ENCODE peak calls at places on chromosomes 7 and 10, in nine cellular contexts. P, B, R, K, T, C, E, Q and I are unnamed samples.

GRCh38 chr10:126373137-126373536 is 15.1 kb downstream of the ADAM12 start:
- DNase-seq in P (no peak), B (no peak), R (no peak), K (no peak), T (no peak), C (peak; percentile 57), E (no peak), Q (peak; percentile 51), I (no peak)

GRCh38 chr7:151256410-151257045 is 8.0 kb upstream of the SMARCD3 start:
- DNase-seq in P (no peak), B (no peak), R (no peak), K (no peak), T (no peak), C (no peak), E (no peak), Q (no peak), I (no peak)

GRCh38 chr7:45898241-45898640 is 10.0 kb downstream of the IGFBP1 start:
- DNase-seq in P (no peak), B (no peak), R (no peak), K (peak; percentile 73), T (no peak), C (no peak), E (no peak), Q (no peak), I (no peak)

GRCh38 chr10:16887565-16887964 is 70.3 kb upstream of the RSU1 start:
- DNase-seq in P (no peak), B (no peak), R (no peak), K (peak; percentile 70), T (no peak), C (no peak), E (no peak), Q (no peak), I (no peak)

GRCh38 chr10:84331091-84331490 is 2.7 kb downstream of the CCSER2 start:
- DNase-seq in P (no peak), B (no peak), R (no peak), K (no peak), T (no peak), C (no peak), E (no peak), Q (no peak), I (no peak)

GRCh38 chr10:72067463-72068125 is 20.8 kb downstream of the SPOCK2 start:
- DNase-seq in P (no peak), B (no peak), R (no peak), K (no peak), T (no peak), C (no peak), E (no peak), Q (no peak), I (no peak)

GRCh38 chr7:131721660-131722059 is 165.2 kb upstream of the PODXL start:
- DNase-seq in P (no peak), B (no peak), R (no peak), K (no peak), T (no peak), C (no peak), E (no peak), Q (no peak), I (no peak)

GRCh38 chr10:21978191-21978862 is 25.2 kb downstream of the DNAJC1 start:
- DNase-seq in P (no peak), B (no peak), R (no peak), K (peak; percentile 25), T (no peak), C (peak; percentile 32), E (no peak), Q (no peak), I (no peak)

GRCh38 chr10:80506836-80507483 is 30.7 kb upstream of the SH2D4B start:
- DNase-seq in P (no peak), B (no peak), R (no peak), K (no peak), T (no peak), C (no peak), E (no peak), Q (no peak), I (no peak)

GRCh38 chr10:106499448-106499847 is 665.1 kb downstream of the SORCS1 start:
- DNase-seq in P (no peak), B (no peak), R (no peak), K (no peak), T (no peak), C (no peak), E (no peak), Q (no peak), I (no peak)

GRCh38 chr10:119029613-119030420 is at the start of gene NANOS1:
- DNase-seq in P (no peak), B (no peak), R (peak; percentile 41), K (no peak), T (peak; percentile 68), C (no peak), E (peak; percentile 53), Q (no peak), I (peak; percentile 64)

GRCh38 chr7:40133561-40134427 is 628 bp downstream of the MPLKIP start:
- DNase-seq in P (no peak), B (peak; percentile 17), R (peak; percentile 20), K (peak; percentile 25), T (no peak), C (no peak), E (no peak), Q (no peak), I (no peak)

GRCh38 chr7:39589323-39590111 is 23.3 kb downstream of the YAE1 start:
- DNase-seq in P (no peak), B (peak; percentile 83), R (peak; percentile 50), K (peak; percentile 98), T (no peak), C (no peak), E (no peak), Q (no peak), I (no peak)

GRCh38 chr10:90919683-90920574 is 958 bp downstream of the ANKRD1 start:
- DNase-seq in P (no peak), B (no peak), R (no peak), K (no peak), T (no peak), C (no peak), E (no peak), Q (no peak), I (no peak)

GRCh38 chr10:131168238-131168875 is 143.2 kb downstream of the TCERG1L start:
- DNase-seq in P (no peak), B (no peak), R (no peak), K (no peak), T (no peak), C (no peak), E (no peak), Q (no peak), I (no peak)

GRCh38 chr10:3476640-3477448 is 304.3 kb upstream of the PITRM1 start:
- DNase-seq in P (no peak), B (no peak), R (no peak), K (no peak), T (no peak), C (no peak), E (no peak), Q (no peak), I (no peak)

GRCh38 chr10:63456437-63457210 is 9.2 kb downstream of the JMJD1C start:
- DNase-seq in P (no peak), B (peak; percentile 55), R (peak; percentile 42), K (peak; percentile 85), T (no peak), C (no peak), E (no peak), Q (no peak), I (no peak)

GRCh38 chr7:37765872-37766525 is 82.4 kb upstream of the NME8 start:
- DNase-seq in P (no peak), B (no peak), R (no peak), K (no peak), T (no peak), C (peak; percentile 26), E (no peak), Q (no peak), I (no peak)

GRCh38 chr10:22230331-22230833 is 12.6 kb upstream of the EBLN1 start:
- DNase-seq in P (no peak), B (no peak), R (peak; percentile 23), K (peak; percentile 67), T (peak; percentile 72), C (peak; percentile 51), E (peak; percentile 75), Q (no peak), I (peak; percentile 82)

GRCh38 chr10:119346063-119346835 is 138.9 kb downstream of the GRK5 start:
- DNase-seq in P (no peak), B (no peak), R (no peak), K (no peak), T (peak; percentile 19), C (no peak), E (no peak), Q (no peak), I (peak; percentile 74)

GRCh38 chr10:58785354-58785753 is 272.7 kb downstream of the BICC1 start:
- DNase-seq in P (no peak), B (no peak), R (no peak), K (no peak), T (no peak), C (no peak), E (no peak), Q (no peak), I (no peak)

GRCh38 chr7:130721486-130722277 is 12.3 kb downstream of the KLF14 start:
- DNase-seq in P (peak; percentile 30), B (peak; percentile 73), R (peak; percentile 66), K (peak; percentile 78), T (peak; percentile 68), C (peak; percentile 80), E (peak; percentile 62), Q (peak; percentile 57), I (peak; percentile 55)

GRCh38 chr7:142383826-142384507 is 126.1 kb upstream of the PRSS58 start:
- DNase-seq in P (no peak), B (no peak), R (no peak), K (no peak), T (no peak), C (no peak), E (no peak), Q (no peak), I (no peak)

GRCh38 chr7:36048902-36049240 is 104.2 kb upstream of the EEPD1 start:
- DNase-seq in P (no peak), B (no peak), R (peak; percentile 22), K (peak; percentile 36), T (no peak), C (no peak), E (no peak), Q (no peak), I (no peak)

GRCh38 chr7:22488643-22489462 is 11.1 kb downstream of the STEAP1B start:
- DNase-seq in P (peak; percentile 60), B (peak; percentile 79), R (peak; percentile 71), K (peak; percentile 82), T (peak; percentile 82), C (peak; percentile 85), E (peak; percentile 81), Q (peak; percentile 67), I (peak; percentile 76)

GRCh38 chr7:100400656-100401055 is 27.4 kb downstream of the PILRA start:
- DNase-seq in P (no peak), B (no peak), R (no peak), K (no peak), T (peak; percentile 12), C (no peak), E (no peak), Q (no peak), I (peak; percentile 7)

GRCh38 chr7:144842377-144842851 is 6.6 kb upstream of the TPK1 start:
- DNase-seq in P (no peak), B (no peak), R (no peak), K (peak; percentile 88), T (no peak), C (peak; percentile 33), E (no peak), Q (peak; percentile 38), I (no peak)

GRCh38 chr7:66877577-66878300 is 43.3 kb upstream of the TMEM248 start:
- DNase-seq in P (no peak), B (peak; percentile 10), R (no peak), K (peak; percentile 33), T (no peak), C (no peak), E (no peak), Q (no peak), I (no peak)

GRCh38 chr7:69256634-69257081 is 341.6 kb upstream of the AUTS2 start:
- DNase-seq in P (no peak), B (peak; percentile 88), R (no peak), K (no peak), T (peak; percentile 71), C (peak; percentile 24), E (no peak), Q (peak; percentile 77), I (peak; percentile 58)